ENCODE peak calls at places on chromosomes 16 and 17, in seven cellular contexts. One of them, this sample, is unnamed.

GRCh38 chr17:65121916-65122821 is 15.0 kb upstream of the RGS9 start:
- DNase-seq in GM12878: peak; percentile 42
- DNase-seq in H1: no peak
- DNase-seq in IMR-90: no peak
- DNase-seq in K562: no peak
- DNase-seq in A549: no peak
- DNase-seq in HepG2: no peak
- DNase-seq in this sample: no peak

GRCh38 chr16:27579086-27579980 is 29.4 kb downstream of the KATNIP start:
- DNase-seq in A549: no peak
- DNase-seq in IMR-90: peak; percentile 22
- DNase-seq in HepG2: peak; percentile 89
- DNase-seq in GM12878: no peak
- DNase-seq in K562: no peak
- DNase-seq in H1: no peak
- DNase-seq in this sample: no peak

GRCh38 chr16:52552643-52553042 is 5.7 kb upstream of the TOX3 start:
- DNase-seq in K562: no peak
- DNase-seq in H1: no peak
- DNase-seq in HepG2: no peak
- DNase-seq in GM12878: no peak
- DNase-seq in A549: peak; percentile 27
- DNase-seq in IMR-90: no peak
- DNase-seq in this sample: no peak

GRCh38 chr16:81492307-81492706 is 47.7 kb downstream of the CMIP start:
- DNase-seq in GM12878: no peak
- DNase-seq in A549: no peak
- DNase-seq in K562: no peak
- DNase-seq in IMR-90: no peak
- DNase-seq in H1: no peak
- DNase-seq in HepG2: no peak
- DNase-seq in this sample: no peak

GRCh38 chr17:76240461-76241204 is at the start of gene RNF157:
- DNase-seq in H1: peak; percentile 82
- DNase-seq in GM12878: no peak
- DNase-seq in A549: peak; percentile 60
- DNase-seq in HepG2: peak; percentile 17
- DNase-seq in K562: peak; percentile 94
- DNase-seq in IMR-90: peak; percentile 48
- DNase-seq in this sample: no peak

GRCh38 chr17:48596000-48596734 is 2.6 kb upstream of the HOXB5 start:
- DNase-seq in K562: no peak
- DNase-seq in A549: no peak
- DNase-seq in H1: no peak
- DNase-seq in HepG2: no peak
- DNase-seq in IMR-90: peak; percentile 53
- DNase-seq in GM12878: no peak
- DNase-seq in this sample: no peak

GRCh38 chr17:76427457-76428231 is 25.3 kb downstream of the UBE2O start:
- DNase-seq in GM12878: no peak
- DNase-seq in H1: no peak
- DNase-seq in HepG2: no peak
- DNase-seq in K562: no peak
- DNase-seq in A549: no peak
- DNase-seq in IMR-90: peak; percentile 73
- DNase-seq in this sample: no peak

GRCh38 chr16:74304164-74304834 is 7.7 kb downstream of the PSMD7 start:
- DNase-seq in IMR-90: no peak
- DNase-seq in GM12878: no peak
- DNase-seq in K562: no peak
- DNase-seq in H1: no peak
- DNase-seq in HepG2: peak; percentile 20
- DNase-seq in A549: peak; percentile 29
- DNase-seq in this sample: no peak

GRCh38 chr16:69077251-69077650 is 28.2 kb upstream of the HAS3 start:
- DNase-seq in HepG2: no peak
- DNase-seq in H1: no peak
- DNase-seq in IMR-90: peak; percentile 38
- DNase-seq in A549: peak; percentile 56
- DNase-seq in GM12878: no peak
- DNase-seq in K562: no peak
- DNase-seq in this sample: peak; percentile 87

GRCh38 chr17:37388266-37388665 is 12.5 kb downstream of the C17orf78 start:
- DNase-seq in GM12878: no peak
- DNase-seq in A549: no peak
- DNase-seq in IMR-90: peak; percentile 88
- DNase-seq in K562: no peak
- DNase-seq in H1: no peak
- DNase-seq in HepG2: no peak
- DNase-seq in this sample: no peak

GRCh38 chr16:89193021-89193575 is 7.2 kb downstream of the SLC22A31 start:
- DNase-seq in IMR-90: peak; percentile 86
- DNase-seq in HepG2: peak; percentile 70
- DNase-seq in K562: peak; percentile 96
- DNase-seq in A549: peak; percentile 84
- DNase-seq in H1: peak; percentile 84
- DNase-seq in GM12878: no peak
- DNase-seq in this sample: peak; percentile 94

GRCh38 chr17:34620458-34620857 is 41.1 kb downstream of the TMEM132E start:
- DNase-seq in HepG2: no peak
- DNase-seq in H1: no peak
- DNase-seq in A549: no peak
- DNase-seq in K562: no peak
- DNase-seq in GM12878: no peak
- DNase-seq in IMR-90: no peak
- DNase-seq in this sample: no peak

GRCh38 chr17:2137342-2138098 is 82.6 kb downstream of the HIC1 start:
- DNase-seq in GM12878: peak; percentile 51
- DNase-seq in HepG2: no peak
- DNase-seq in A549: no peak
- DNase-seq in IMR-90: peak; percentile 90
- DNase-seq in H1: peak; percentile 53
- DNase-seq in K562: no peak
- DNase-seq in this sample: peak; percentile 34

GRCh38 chr17:32335647-32336046 is 6.3 kb downstream of the C17orf75 start:
- DNase-seq in HepG2: no peak
- DNase-seq in H1: no peak
- DNase-seq in A549: no peak
- DNase-seq in GM12878: no peak
- DNase-seq in IMR-90: peak; percentile 58
- DNase-seq in K562: no peak
- DNase-seq in this sample: no peak

GRCh38 chr17:57679906-57680695 is 65.0 kb downstream of the CCDC182 start:
- DNase-seq in HepG2: no peak
- DNase-seq in IMR-90: no peak
- DNase-seq in A549: no peak
- DNase-seq in H1: peak; percentile 4
- DNase-seq in K562: no peak
- DNase-seq in GM12878: no peak
- DNase-seq in this sample: no peak

GRCh38 chr16:1691276-1691675 is 13.2 kb downstream of the JPT2 start:
- DNase-seq in H1: no peak
- DNase-seq in A549: peak; percentile 52
- DNase-seq in HepG2: no peak
- DNase-seq in K562: no peak
- DNase-seq in IMR-90: peak; percentile 59
- DNase-seq in GM12878: no peak
- DNase-seq in this sample: no peak

GRCh38 chr17:71447644-71448043 is 673.2 kb upstream of the SOX9 start:
- DNase-seq in A549: no peak
- DNase-seq in K562: no peak
- DNase-seq in H1: no peak
- DNase-seq in GM12878: no peak
- DNase-seq in IMR-90: no peak
- DNase-seq in HepG2: no peak
- DNase-seq in this sample: no peak
- TF ChIP-seq CEBPB in A549: no peak
- TF ChIP-seq CEBPB in K562: no peak
- TF ChIP-seq CEBPB in H1: no peak
- TF ChIP-seq CEBPB in GM12878: no peak
- TF ChIP-seq CEBPB in IMR-90: no peak
- TF ChIP-seq CEBPB in HepG2: no peak
- TF ChIP-seq CEBPB in this sample: no peak

DNA sequence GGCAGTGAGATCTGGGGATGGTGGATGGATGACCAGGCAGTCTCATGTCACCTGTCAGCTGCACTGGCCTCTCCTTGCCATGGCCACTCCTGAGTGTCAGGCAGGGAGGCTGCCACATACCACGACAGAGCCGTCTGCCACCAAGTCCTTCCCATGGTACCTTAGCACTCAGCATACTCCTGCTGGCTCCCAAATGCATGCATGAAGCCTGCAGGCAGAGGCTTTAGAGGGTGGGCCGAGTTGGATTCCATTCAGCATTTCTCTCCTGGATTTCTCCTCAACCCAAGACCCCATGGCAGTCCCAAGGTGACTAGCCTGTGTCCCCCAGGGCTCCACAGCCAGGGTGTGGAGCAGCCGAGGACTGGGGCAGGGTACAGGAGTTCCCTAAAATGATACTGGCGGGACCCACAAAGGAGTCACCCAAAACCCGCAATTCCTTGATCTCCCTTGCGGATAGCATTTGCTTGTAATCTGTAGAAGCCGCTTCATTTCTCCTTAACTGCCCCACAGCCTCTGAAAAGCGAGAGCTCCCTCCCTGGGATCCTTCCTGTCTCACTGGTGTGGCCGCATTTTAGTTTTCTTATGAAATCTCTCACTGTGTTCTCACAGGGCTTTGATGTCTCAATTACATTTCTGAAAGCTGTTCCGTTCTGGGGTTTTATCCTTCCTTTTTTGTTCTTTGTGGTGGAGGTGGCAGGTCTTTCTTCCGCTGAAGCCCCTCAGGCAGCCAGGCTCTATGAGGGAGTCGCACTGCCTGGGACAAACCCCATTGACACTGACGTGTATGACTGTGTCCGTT is 141.4 kb downstream of the SOCS1 start:
- DNase-seq in GM12878: no peak
- DNase-seq in IMR-90: no peak
- DNase-seq in K562: no peak
- DNase-seq in H1: no peak
- DNase-seq in A549: no peak
- DNase-seq in HepG2: no peak
- DNase-seq in this sample: no peak
- TF ChIP-seq CEBPB in GM12878: no peak
- TF ChIP-seq CEBPB in IMR-90: no peak
- TF ChIP-seq CEBPB in K562: no peak
- TF ChIP-seq CEBPB in H1: no peak
- TF ChIP-seq CEBPB in A549: no peak
- TF ChIP-seq CEBPB in HepG2: no peak
- TF ChIP-seq CEBPB in this sample: no peak

DNA sequence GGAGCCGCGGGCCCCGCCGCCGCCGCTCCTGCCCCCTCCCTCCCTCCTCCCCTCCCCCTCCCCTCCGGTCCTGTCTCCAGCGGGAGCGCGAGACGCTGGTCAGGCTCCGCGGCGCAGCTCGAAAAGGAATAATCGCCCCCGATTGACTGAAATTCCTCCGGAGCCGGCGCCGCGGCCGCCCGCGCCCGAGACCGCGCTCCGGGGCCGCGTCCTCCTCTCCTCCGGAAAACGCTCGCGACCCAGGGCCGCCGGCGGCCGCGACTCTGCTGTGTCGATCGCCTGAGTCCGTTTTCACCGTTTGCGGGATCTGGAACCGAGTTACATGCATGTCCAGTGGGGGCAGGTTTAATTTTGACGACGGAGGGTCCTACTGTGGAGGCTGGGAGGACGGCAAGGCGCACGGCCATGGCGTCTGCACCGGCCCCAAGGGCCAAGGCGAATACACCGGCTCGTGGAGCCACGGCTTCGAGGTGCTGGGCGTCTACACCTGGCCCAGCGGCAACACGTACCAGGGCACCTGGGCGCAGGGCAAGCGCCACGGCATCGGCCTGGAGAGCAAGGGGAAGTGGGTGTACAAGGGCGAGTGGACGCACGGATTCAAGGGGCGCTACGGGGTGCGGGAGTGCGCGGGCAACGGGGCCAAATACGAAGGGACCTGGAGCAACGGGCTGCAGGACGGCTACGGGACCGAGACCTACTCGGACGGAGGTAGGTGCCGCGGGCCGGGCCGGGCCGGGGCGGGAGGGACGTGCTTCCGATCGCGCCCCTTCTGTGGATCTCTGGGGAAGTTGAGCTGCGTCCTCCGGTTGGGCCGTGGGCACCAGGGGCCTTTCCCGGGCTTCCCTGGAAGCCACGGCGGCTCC is 744 bp downstream of the JPH3 start:
- DNase-seq in A549: peak; percentile 23
- DNase-seq in GM12878: no peak
- DNase-seq in HepG2: no peak
- DNase-seq in H1: peak; percentile 75
- DNase-seq in K562: peak; percentile 43
- DNase-seq in IMR-90: no peak
- DNase-seq in this sample: no peak
- TF ChIP-seq CEBPB in A549: no peak
- TF ChIP-seq CEBPB in GM12878: no peak
- TF ChIP-seq CEBPB in HepG2: no peak
- TF ChIP-seq CEBPB in H1: no peak
- TF ChIP-seq CEBPB in K562: no peak
- TF ChIP-seq CEBPB in IMR-90: no peak
- TF ChIP-seq CEBPB in this sample: no peak

DNA sequence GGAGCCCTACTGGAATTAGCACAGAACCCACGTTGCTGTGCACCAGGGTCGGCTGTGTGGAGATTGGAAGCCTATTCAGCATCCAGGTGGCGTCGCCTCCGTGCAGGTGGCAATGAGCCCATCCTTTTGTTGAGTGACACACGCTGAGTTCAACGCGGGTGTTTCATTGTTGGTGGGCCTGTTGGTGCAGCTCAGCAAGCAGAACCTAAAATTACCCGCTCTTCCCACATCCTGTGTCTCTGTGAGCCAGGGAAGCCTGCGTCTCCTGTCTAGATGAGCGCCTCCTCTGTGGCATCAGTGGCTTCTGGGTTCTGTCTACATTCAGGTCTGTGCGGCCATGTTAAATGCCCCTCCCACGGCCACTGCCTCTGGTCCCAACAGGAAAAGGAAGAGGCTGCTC is 14.5 kb downstream of the CD2BP2 start:
- DNase-seq in K562: no peak
- DNase-seq in GM12878: no peak
- DNase-seq in IMR-90: no peak
- DNase-seq in A549: no peak
- DNase-seq in HepG2: no peak
- DNase-seq in H1: no peak
- DNase-seq in this sample: no peak
- TF ChIP-seq CEBPB in K562: no peak
- TF ChIP-seq CEBPB in GM12878: no peak
- TF ChIP-seq CEBPB in IMR-90: no peak
- TF ChIP-seq CEBPB in A549: no peak
- TF ChIP-seq CEBPB in HepG2: no peak
- TF ChIP-seq CEBPB in H1: no peak
- TF ChIP-seq CEBPB in this sample: no peak

GRCh38 chr16:84508502-84508901 is 4.0 kb upstream of the MEAK7 start:
- DNase-seq in H1: no peak
- DNase-seq in GM12878: no peak
- DNase-seq in A549: no peak
- DNase-seq in IMR-90: no peak
- DNase-seq in HepG2: no peak
- DNase-seq in K562: no peak
- DNase-seq in this sample: no peak
- TF ChIP-seq CEBPB in H1: no peak
- TF ChIP-seq CEBPB in GM12878: no peak
- TF ChIP-seq CEBPB in A549: no peak
- TF ChIP-seq CEBPB in IMR-90: no peak
- TF ChIP-seq CEBPB in HepG2: no peak
- TF ChIP-seq CEBPB in K562: no peak
- TF ChIP-seq CEBPB in this sample: no peak

GRCh38 chr16:50300942-50301625 is 34.7 kb downstream of the ADCY7 start:
- DNase-seq in HepG2: no peak
- DNase-seq in IMR-90: peak; percentile 87
- DNase-seq in H1: no peak
- DNase-seq in K562: no peak
- DNase-seq in GM12878: no peak
- DNase-seq in A549: no peak
- DNase-seq in this sample: no peak
- TF ChIP-seq CEBPB in HepG2: no peak
- TF ChIP-seq CEBPB in IMR-90: no peak
- TF ChIP-seq CEBPB in H1: no peak
- TF ChIP-seq CEBPB in K562: no peak
- TF ChIP-seq CEBPB in GM12878: no peak
- TF ChIP-seq CEBPB in A549: no peak
- TF ChIP-seq CEBPB in this sample: no peak